ENCODE peak calls at places on chromosomes 12 and 14, in six cellular contexts. O is fibroblast of the aortic adventitia, F is upper lobe of right lung, C is neural progenitor cell, I is mammary epithelial cell, M is fibroblast of lung. N is an unnamed sample.

GRCh38 chr14:54213531-54213930 is 183.3 kb upstream of the CDKN3 start:
- DNase-seq in M (peak), C (no peak), I (no peak), F (no peak), O (no peak), N (no peak)

GRCh38 chr14:63852817-63853730 is at the start of gene SYNE2:
- DNase-seq in I (peak), C (peak), O (peak), M (peak), F (peak), N (no peak)

GRCh38 chr12:31015215-31015614 is 58.4 kb upstream of the DDX11 start:
- DNase-seq in C (no peak), M (no peak), I (no peak), O (no peak), F (peak), N (no peak)

GRCh38 chr12:52949413-52950331 is 754 bp downstream of the KRT18 start:
- DNase-seq in I (peak), O (peak), M (peak), C (peak), F (peak), N (peak)

GRCh38 chr14:99540196-99541032 is 59.2 kb downstream of the CCNK start:
- DNase-seq in O (no peak), I (no peak), M (no peak), C (peak), F (no peak), N (no peak)

GRCh38 chr14:94775875-94776217 is 5.9 kb upstream of the GSC start:
- DNase-seq in I (no peak), C (no peak), O (no peak), M (peak), F (no peak), N (no peak)

GRCh38 chr12:82838123-82838522 is 151.4 kb downstream of the TMTC2 start:
- DNase-seq in F (no peak), C (no peak), O (no peak), M (no peak), I (no peak), N (no peak)

GRCh38 chr14:68785817-68786490 is 6.9 kb downstream of the ZFP36L1 start:
- DNase-seq in F (no peak), M (peak), I (peak), O (peak), C (no peak), N (no peak)

GRCh38 chr14:73717247-73717646 is 3.1 kb upstream of the PNMA1 start:
- DNase-seq in M (no peak), F (no peak), C (no peak), O (peak), I (no peak), N (no peak)

GRCh38 chr12:14167005-14167628 is 185.7 kb upstream of the GRIN2B start:
- DNase-seq in I (peak), F (no peak), C (peak), M (peak), O (peak), N (peak)

GRCh38 chr12:44774815-44775411 is 101.2 kb downstream of the NELL2 start:
- DNase-seq in O (peak), M (no peak), C (peak), F (no peak), I (peak), N (no peak)

GRCh38 chr14:56417173-56417572 is 162.4 kb upstream of the TMEM260 start:
- DNase-seq in C (no peak), I (no peak), M (peak), O (no peak), F (no peak), N (no peak)

GRCh38 chr12:94074216-94074969 is 74.0 kb upstream of the PLXNC1 start:
- DNase-seq in C (no peak), F (no peak), O (peak), I (no peak), M (peak), N (no peak)

GRCh38 chr12:126772171-126772864 is 1494.7 kb upstream of the TMEM132C start:
- DNase-seq in I (peak), O (peak), C (no peak), M (peak), F (no peak), N (peak)

GRCh38 chr12:108589028-108589839 is 8.7 kb downstream of the TMEM119 start:
- DNase-seq in C (peak), M (peak), F (peak), I (no peak), O (peak), N (no peak)

GRCh38 chr14:77615231-77616132 is 955 bp downstream of the SPTLC2 start:
- DNase-seq in C (peak), M (peak), I (peak), O (no peak), F (no peak), N (no peak)

GRCh38 chr12:32895688-32896437 is 714 bp downstream of the PKP2 start:
- DNase-seq in O (no peak), M (no peak), F (no peak), I (peak), C (peak), N (no peak)

GRCh38 chr12:9378430-9378835 is 170.2 kb upstream of the PZP start:
- DNase-seq in C (peak), O (no peak), F (no peak), M (no peak), I (no peak), N (no peak)

GRCh38 chr12:1629338-1630080 is 478 bp downstream of the WNT5B start:
- DNase-seq in O (no peak), I (no peak), C (peak), M (no peak), F (no peak), N (no peak)

GRCh38 chr12:111404362-111405148 is 1.2 kb upstream of the SH2B3 start:
- DNase-seq in M (peak), F (no peak), I (no peak), O (no peak), C (peak), N (no peak)

GRCh38 chr12:100393202-100393601 is 36.3 kb downstream of the SLC17A8 start:
- DNase-seq in C (no peak), I (no peak), O (no peak), F (no peak), M (no peak), N (no peak)

GRCh38 chr12:105672576-105672975 is 342.1 kb downstream of the C12orf75 start:
- DNase-seq in C (no peak), I (no peak), M (no peak), O (no peak), F (peak), N (no peak)

GRCh38 chr14:64705406-64706118 is 1.3 kb downstream of the PLEKHG3 start:
- DNase-seq in F (no peak), I (peak), M (no peak), O (no peak), C (peak), N (no peak)

GRCh38 chr14:103216857-103217256 is 93.6 kb downstream of the TNFAIP2 start:
- DNase-seq in F (no peak), M (no peak), O (no peak), I (no peak), C (no peak), N (no peak)

GRCh38 chr12:42332301-42332894 is 6.4 kb downstream of the PPHLN1 start:
- DNase-seq in I (peak), M (peak), C (no peak), F (no peak), O (peak), N (no peak)

GRCh38 chr12:43291516-43291915 is 260.5 kb downstream of the ADAMTS20 start:
- DNase-seq in I (no peak), F (no peak), O (no peak), C (no peak), M (peak), N (no peak)

GRCh38 chr12:20486233-20486632 is 117.9 kb downstream of the PDE3A start:
- DNase-seq in F (no peak), M (no peak), O (no peak), C (peak), I (no peak), N (no peak)

GRCh38 chr12:123660328-123660727 is 10.6 kb upstream of the TCTN2 start:
- DNase-seq in I (peak), F (no peak), O (peak), M (peak), C (no peak), N (peak)

GRCh38 chr14:55936691-55937090 is 181.5 kb upstream of the PELI2 start:
- DNase-seq in M (peak), I (no peak), O (no peak), C (peak), F (no peak), N (no peak)

GRCh38 chr12:5391638-5392037 is 40.3 kb upstream of the NTF3 start:
- DNase-seq in C (no peak), I (no peak), F (no peak), O (no peak), M (peak), N (no peak)

GRCh38 chr12:94874986-94875312 is 128.5 kb downstream of the NDUFA12 start:
- DNase-seq in C (peak), O (no peak), I (no peak), F (no peak), M (no peak), N (no peak)

GRCh38 chr14:77036484-77037337 is 8.2 kb upstream of the IRF2BPL start:
- DNase-seq in I (no peak), O (peak), F (no peak), C (no peak), M (no peak), N (no peak)

GRCh38 chr12:20508362-20508761 is 140.0 kb downstream of the PDE3A start:
- DNase-seq in C (no peak), O (no peak), F (no peak), I (no peak), M (peak), N (no peak)

GRCh38 chr12:65533177-65533883 is 254.8 kb downstream of the MSRB3 start:
- DNase-seq in I (no peak), O (peak), F (no peak), M (peak), C (no peak), N (no peak)

DNA sequence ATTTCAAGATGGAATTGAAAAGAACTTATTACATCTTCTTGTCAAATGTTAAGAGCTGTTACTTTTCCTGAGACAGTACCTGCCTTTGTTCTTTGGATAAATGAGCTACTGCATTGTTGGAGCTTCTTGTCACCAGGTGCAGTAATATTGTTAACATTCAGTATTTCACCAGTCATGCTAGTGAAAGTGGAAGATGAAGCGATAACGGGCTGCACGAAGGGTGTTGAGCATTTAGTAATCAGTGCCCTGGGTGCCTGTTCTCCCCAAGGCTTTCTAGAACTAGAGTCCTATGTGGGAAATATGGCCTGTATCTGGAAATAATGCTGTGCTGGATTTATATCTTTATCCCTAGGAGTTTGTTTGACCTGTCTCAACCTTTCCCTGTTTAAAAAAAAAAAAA is 83.2 kb downstream of the PPP2R5C start:
- DNase-seq in O (no peak), F (no peak), C (no peak), M (no peak), I (no peak), N (no peak)
- H3K4me3 ChIP-seq in O (no peak), F (no peak), C (no peak), M (no peak), I (no peak), N (no peak)

DNA sequence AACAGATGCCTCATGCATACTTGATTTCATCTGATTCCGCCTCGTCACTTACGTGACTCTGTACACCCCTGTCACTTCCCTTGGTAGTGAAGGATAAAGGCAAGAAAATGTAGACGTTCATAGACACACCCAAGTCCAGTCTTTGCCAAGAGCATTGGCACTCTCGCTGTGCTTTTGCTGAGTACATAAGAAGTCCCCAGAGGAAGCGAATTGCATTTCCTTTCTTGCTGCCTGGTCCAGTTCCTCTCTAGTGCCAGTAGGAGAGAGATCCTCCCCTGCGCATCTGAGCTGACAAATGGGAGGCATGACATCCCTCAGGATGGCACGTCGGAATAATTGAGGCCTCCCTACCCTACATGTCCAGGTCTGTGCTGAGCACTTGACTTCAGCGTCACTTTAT is 21.3 kb upstream of the RIN3 start:
- DNase-seq in I (no peak), M (no peak), O (peak), C (no peak), F (no peak), N (no peak)
- H3K4me3 ChIP-seq in I (no peak), M (no peak), O (no peak), C (no peak), F (no peak), N (no peak)

DNA sequence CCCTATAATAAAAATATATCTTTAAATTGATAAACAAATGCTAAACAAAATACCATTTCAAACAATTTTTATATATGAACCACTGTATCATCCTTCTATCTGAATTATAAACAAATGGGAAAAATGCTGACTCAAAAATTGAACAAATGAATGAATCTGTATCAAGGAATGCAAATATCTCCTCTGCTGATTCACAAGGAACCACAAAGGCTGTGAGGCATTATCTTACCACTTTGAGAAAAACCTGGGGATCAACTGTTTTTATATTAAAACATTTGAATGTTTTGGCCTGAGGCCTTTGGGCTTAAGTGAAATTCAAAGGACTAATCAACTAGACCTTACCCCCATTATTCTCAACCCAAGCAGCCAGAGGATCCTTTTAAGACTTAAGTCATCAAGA is 86.3 kb downstream of the EML5 start:
- DNase-seq in M (peak), O (peak), I (peak), C (no peak), F (no peak), N (no peak)
- H3K4me3 ChIP-seq in M (no peak), O (no peak), I (no peak), C (no peak), F (no peak), N (no peak)

GRCh38 chr12:130818381-130819247 is 20.4 kb downstream of the STX2 start:
- DNase-seq in C (peak), M (peak), O (peak), I (peak), F (peak), N (no peak)
- H3K4me3 ChIP-seq in C (no peak), M (peak), O (peak), I (peak), F (peak), N (peak)

GRCh38 chr12:53972152-53972702 is 699 bp upstream of the HOXC11 start:
- DNase-seq in I (peak), C (no peak), O (no peak), F (no peak), M (no peak), N (no peak)

GRCh38 chr12:53972722-53973092 is 219 bp upstream of the HOXC11 start:
- DNase-seq in I (no peak), C (no peak), O (no peak), M (no peak), F (no peak), N (no peak)

GRCh38 chr12:53971129-53971528 is 1.8 kb upstream of the HOXC11 start:
- DNase-seq in C (no peak), M (no peak), O (no peak), F (no peak), I (no peak), N (no peak)

GRCh38 chr12:53970451-53970850 is 2.5 kb upstream of the HOXC11 start:
- DNase-seq in F (no peak), C (no peak), O (no peak), I (no peak), M (no peak), N (no peak)

GRCh38 chr12:53971686-53972085 is 1.2 kb upstream of the HOXC11 start:
- DNase-seq in I (no peak), F (no peak), O (no peak), M (no peak), C (no peak), N (no peak)
- H3K4me3 ChIP-seq in I (no peak), F (no peak), O (no peak), M (no peak), C (no peak), N (no peak)

DNA sequence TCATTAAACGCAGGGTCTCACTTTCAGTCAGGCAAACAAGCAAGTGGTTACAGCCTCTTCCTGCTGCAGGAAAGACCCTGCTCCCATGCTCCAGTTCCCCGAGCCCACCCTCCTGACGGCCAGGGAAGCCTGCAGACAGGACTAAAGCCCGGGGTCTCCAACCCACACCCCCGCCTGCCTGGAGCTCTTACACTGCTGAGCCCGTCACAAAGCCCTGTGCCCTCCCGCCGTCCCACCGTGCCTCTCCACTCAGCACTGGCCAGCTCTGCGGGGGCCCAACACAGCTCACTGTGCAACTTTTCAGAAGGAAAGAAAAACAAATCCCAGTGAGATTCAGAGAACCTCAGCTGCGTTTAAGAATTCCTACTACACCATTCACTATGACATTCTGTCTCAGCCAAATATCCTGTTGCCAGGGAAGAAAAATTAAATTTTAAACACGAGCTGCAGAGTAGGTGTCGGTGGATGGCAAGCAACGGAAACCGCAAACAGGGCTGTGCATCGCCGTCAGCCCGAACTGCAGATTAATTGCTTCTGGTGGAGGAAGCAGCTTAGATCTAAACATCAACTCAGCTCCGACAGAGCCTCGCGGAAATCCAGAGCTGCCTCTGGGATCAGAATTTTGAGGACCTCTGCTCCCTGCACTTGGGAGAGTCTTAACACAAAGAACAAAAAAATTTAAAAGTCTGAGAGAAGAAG is 106.6 kb upstream of the SFSWAP start:
- DNase-seq in F (no peak), O (no peak), M (no peak), C (peak), I (no peak), N (no peak)
- H3K4me3 ChIP-seq in F (no peak), O (no peak), M (no peak), C (peak), I (no peak), N (no peak)

GRCh38 chr12:112969547-112970306 is 8.6 kb upstream of the OAS2 start:
- DNase-seq in F (no peak), M (no peak), I (no peak), C (no peak), O (no peak), N (no peak)
- H3K4me3 ChIP-seq in F (no peak), M (no peak), I (no peak), C (no peak), O (no peak), N (no peak)

DNA sequence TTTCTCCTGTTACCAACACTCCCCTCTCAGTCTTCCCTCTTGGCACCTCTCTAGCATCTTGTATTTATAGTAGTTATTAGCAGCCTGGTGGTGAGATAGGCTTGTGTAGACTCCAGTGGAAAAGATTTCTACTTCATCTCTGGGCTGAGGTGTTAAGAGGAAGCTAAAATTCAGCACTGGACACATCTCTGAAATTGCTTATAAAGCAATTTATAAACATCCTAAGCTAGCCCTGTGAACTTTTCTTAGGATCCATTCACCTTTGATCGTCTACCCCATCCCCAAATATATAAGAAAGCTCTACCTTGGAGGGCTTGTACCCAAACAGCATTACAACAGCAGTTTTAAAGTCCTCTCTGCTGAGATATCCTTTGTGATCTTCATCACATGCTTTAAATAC is 928 bp downstream of the EFCAB11 start:
- DNase-seq in C (no peak), M (no peak), I (no peak), O (no peak), F (no peak), N (no peak)
- H3K4me3 ChIP-seq in C (peak), M (peak), I (peak), O (peak), F (no peak), N (no peak)

N was measured in skeletal muscle cell.